ENCODE peak calls at places on chromosomes 3 and 15, in ten cellular contexts. W is stomach, K is SK-N-SH, P is sigmoid colon, Y is HepG2, J is spleen, F is endothelial cell of umbilical vein, G is K562, L is vagina, Z is breast epithelium. E is an unnamed sample.

GRCh38 chr15:94704421-94704820 is 473.1 kb downstream of the MCTP2 start:
- DNase-seq in W (peak), K (no peak), P (no peak), Y (no peak), J (no peak), F (peak), G (no peak), L (no peak), Z (no peak), E (no peak)

GRCh38 chr3:86869536-86869935 is 121.4 kb downstream of the VGLL3 start:
- DNase-seq in W (no peak), K (no peak), P (no peak), Y (no peak), J (no peak), F (no peak), G (no peak), L (no peak), Z (no peak), E (no peak)

GRCh38 chr3:125437631-125438435 is 62.7 kb upstream of the ZNF148 start:
- DNase-seq in W (peak), K (peak), P (peak), Y (peak), J (peak), F (peak), G (peak), L (no peak), Z (peak), E (no peak)

GRCh38 chr15:68652141-68652540 is 73.3 kb downstream of the CORO2B start:
- DNase-seq in W (no peak), K (peak), P (peak), Y (no peak), J (peak), F (no peak), G (no peak), L (no peak), Z (no peak), E (no peak)

GRCh38 chr3:107956991-107957467 is 133.8 kb downstream of the CD47 start:
- DNase-seq in W (peak), K (peak), P (peak), Y (no peak), J (no peak), F (peak), G (no peak), L (no peak), Z (peak), E (no peak)

GRCh38 chr3:20539666-20540460 is 353.9 kb upstream of the SGO1 start:
- DNase-seq in W (no peak), K (no peak), P (no peak), Y (no peak), J (no peak), F (no peak), G (no peak), L (no peak), Z (no peak), E (no peak)

GRCh38 chr15:67915374-67916050 is 75.7 kb upstream of the RNU6-1 start:
- DNase-seq in W (peak), K (no peak), P (peak), Y (peak), J (no peak), F (peak), G (no peak), L (no peak), Z (peak), E (no peak)

GRCh38 chr3:147359177-147360062 is 46.9 kb downstream of the ZIC4 start:
- DNase-seq in W (no peak), K (no peak), P (no peak), Y (no peak), J (no peak), F (no peak), G (no peak), L (no peak), Z (no peak), E (no peak)

GRCh38 chr3:37604336-37604833 is 257.3 kb upstream of the CTDSPL start:
- DNase-seq in W (no peak), K (no peak), P (no peak), Y (no peak), J (no peak), F (no peak), G (no peak), L (no peak), Z (no peak), E (no peak)

GRCh38 chr3:194640829-194641228 is 7.6 kb upstream of the TMEM44 start:
- DNase-seq in W (no peak), K (no peak), P (no peak), Y (peak), J (no peak), F (peak), G (peak), L (no peak), Z (no peak), E (no peak)

GRCh38 chr3:52028572-52028971 is 27.8 kb downstream of the DUSP7 start:
- DNase-seq in W (no peak), K (peak), P (no peak), Y (no peak), J (no peak), F (no peak), G (no peak), L (no peak), Z (no peak), E (no peak)

GRCh38 chr3:5891721-5892120 is 704.2 kb downstream of the EDEM1 start:
- DNase-seq in W (no peak), K (no peak), P (no peak), Y (no peak), J (no peak), F (no peak), G (no peak), L (no peak), Z (no peak), E (no peak)

GRCh38 chr15:87973456-87974215 is 282.9 kb downstream of the NTRK3 start:
- DNase-seq in W (no peak), K (no peak), P (no peak), Y (no peak), J (no peak), F (no peak), G (no peak), L (no peak), Z (peak), E (no peak)

GRCh38 chr15:70560617-70561328 is 202.6 kb downstream of the UACA start:
- DNase-seq in W (peak), K (no peak), P (peak), Y (no peak), J (no peak), F (no peak), G (no peak), L (peak), Z (no peak), E (no peak)

GRCh38 chr3:146256851-146257486 is 6.1 kb upstream of the PLSCR4 start:
- DNase-seq in W (no peak), K (no peak), P (no peak), Y (no peak), J (no peak), F (no peak), G (no peak), L (no peak), Z (no peak), E (no peak)

GRCh38 chr3:154779571-154779970 is 300.5 kb upstream of the MME start:
- DNase-seq in W (no peak), K (no peak), P (no peak), Y (no peak), J (no peak), F (no peak), G (no peak), L (no peak), Z (no peak), E (no peak)

GRCh38 chr15:34336947-34337556 is 529 bp downstream of the SLC12A6 start:
- DNase-seq in W (no peak), K (no peak), P (peak), Y (no peak), J (peak), F (no peak), G (no peak), L (no peak), Z (no peak), E (no peak)

GRCh38 chr3:18159681-18160080 is 265.5 kb downstream of the SATB1 start:
- DNase-seq in W (no peak), K (no peak), P (no peak), Y (no peak), J (no peak), F (no peak), G (no peak), L (no peak), Z (no peak), E (no peak)

GRCh38 chr3:3799173-3800075 is at the start of gene LRRN1:
- DNase-seq in W (peak), K (peak), P (peak), Y (no peak), J (peak), F (no peak), G (no peak), L (no peak), Z (peak), E (peak)

GRCh38 chr3:37787027-37787868 is 74.4 kb upstream of the CTDSPL start:
- DNase-seq in W (no peak), K (no peak), P (no peak), Y (no peak), J (no peak), F (no peak), G (no peak), L (no peak), Z (no peak), E (no peak)

GRCh38 chr15:69990566-69991391 is 106.9 kb downstream of the TLE3 start:
- DNase-seq in W (no peak), K (no peak), P (no peak), Y (no peak), J (no peak), F (no peak), G (no peak), L (no peak), Z (no peak), E (no peak)

GRCh38 chr3:180063783-180064182 is 27.0 kb upstream of the PEX5L start:
- DNase-seq in W (no peak), K (no peak), P (no peak), Y (no peak), J (no peak), F (no peak), G (no peak), L (no peak), Z (no peak), E (no peak)

GRCh38 chr3:23576379-23576959 is 229.3 kb upstream of the UBE2E1 start:
- DNase-seq in W (no peak), K (no peak), P (no peak), Y (no peak), J (no peak), F (no peak), G (no peak), L (no peak), Z (no peak), E (no peak)

GRCh38 chr3:179046497-179047353 is 24.9 kb downstream of the ZMAT3 start:
- DNase-seq in W (no peak), K (no peak), P (no peak), Y (no peak), J (no peak), F (no peak), G (no peak), L (no peak), Z (no peak), E (no peak)

DNA sequence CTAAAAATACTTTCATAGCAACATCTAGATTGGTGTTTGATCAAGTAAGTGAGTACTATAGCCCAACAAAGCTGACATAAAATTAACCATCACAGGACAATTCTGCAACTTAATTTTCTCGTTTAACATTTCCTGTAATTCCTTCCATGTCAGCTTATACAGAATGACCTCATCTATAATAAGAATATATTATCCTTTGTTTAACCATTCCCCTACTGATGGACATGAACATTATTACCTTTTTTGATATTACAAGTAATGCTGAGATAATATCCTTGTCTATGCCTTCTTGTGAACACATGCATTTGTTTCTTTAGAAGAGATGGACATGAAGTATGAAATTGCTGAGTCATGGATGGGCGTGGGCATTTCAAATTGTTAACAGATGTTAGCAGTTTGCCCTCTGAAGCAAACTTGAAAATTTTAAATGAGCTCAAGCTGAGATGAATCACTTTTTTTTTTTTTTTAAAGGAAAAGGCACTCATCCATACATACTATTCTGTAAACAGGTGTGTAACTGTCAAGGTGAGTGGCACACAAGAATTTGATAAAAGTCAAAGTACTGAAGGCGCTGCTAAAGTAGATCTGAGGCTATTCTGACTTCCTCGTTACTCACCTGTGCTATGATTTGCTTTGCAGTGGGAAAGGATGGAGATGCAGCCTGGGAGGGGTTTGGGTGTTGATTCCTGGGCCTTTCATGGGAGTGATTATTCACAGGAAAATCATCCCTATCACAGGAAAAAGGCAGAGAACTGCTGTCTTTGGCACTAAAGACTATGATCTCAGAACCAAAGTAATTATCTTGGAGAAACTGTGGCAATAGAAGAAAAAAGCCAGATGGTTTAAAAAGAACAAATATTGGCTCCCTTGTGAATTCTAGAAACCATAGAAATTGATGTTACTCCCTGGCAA is 85.3 kb downstream of the OXNAD1 start:
- DNase-seq in W (no peak), K (peak), P (no peak), Y (no peak), J (no peak), F (no peak), G (no peak), L (no peak), Z (no peak), E (no peak)
- TF ChIP-seq POLR2AphosphoS5 in W (no peak), K (no peak), P (no peak), Y (no peak), J (no peak), F (no peak), G (no peak), L (no peak), Z (no peak), E (no peak)

GRCh38 chr15:41989573-41990242 is 17.4 kb upstream of the EHD4 start:
- DNase-seq in W (peak), K (peak), P (peak), Y (peak), J (peak), F (peak), G (peak), L (no peak), Z (peak), E (peak)
- TF ChIP-seq POLR2AphosphoS5 in W (peak), K (no peak), P (no peak), Y (no peak), J (no peak), F (no peak), G (no peak), L (no peak), Z (no peak), E (no peak)

DNA sequence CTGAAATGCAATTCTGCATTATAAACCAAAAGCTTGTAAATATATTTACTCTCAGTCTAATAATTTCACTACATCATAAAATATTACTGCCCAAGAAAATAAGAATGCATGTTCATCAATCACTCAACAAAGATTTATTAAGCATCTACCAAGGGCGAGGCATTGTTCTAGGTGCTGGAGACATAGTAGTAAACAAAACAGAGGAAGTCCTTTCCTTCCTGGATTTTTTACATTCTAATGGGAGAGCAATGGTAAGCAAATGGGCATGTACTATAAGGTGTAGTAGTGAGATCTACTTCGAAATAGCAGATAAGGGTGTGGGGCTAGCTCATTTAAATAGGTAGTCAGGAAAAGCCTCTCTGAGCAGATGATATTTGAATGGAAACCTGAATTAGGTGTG is 10.8 kb upstream of the ZFYVE19 start:
- DNase-seq in W (no peak), K (no peak), P (no peak), Y (no peak), J (no peak), F (peak), G (no peak), L (no peak), Z (no peak), E (no peak)
- TF ChIP-seq POLR2AphosphoS5 in W (no peak), K (no peak), P (no peak), Y (no peak), J (no peak), F (no peak), G (no peak), L (no peak), Z (no peak), E (no peak)

GRCh38 chr3:34012102-34012461 is 213.7 kb downstream of the PDCD6IP start:
- DNase-seq in W (no peak), K (peak), P (no peak), Y (peak), J (no peak), F (peak), G (peak), L (no peak), Z (no peak), E (no peak)
- TF ChIP-seq POLR2AphosphoS5 in W (peak), K (peak), P (no peak), Y (peak), J (no peak), F (peak), G (no peak), L (no peak), Z (no peak), E (no peak)

GRCh38 chr3:50289130-50289529 is 3.1 kb downstream of the IFRD2 start:
- DNase-seq in W (no peak), K (no peak), P (peak), Y (no peak), J (peak), F (no peak), G (no peak), L (no peak), Z (no peak), E (no peak)

GRCh38 chr3:50287262-50287661 is 5.0 kb downstream of the IFRD2 start:
- DNase-seq in W (no peak), K (no peak), P (no peak), Y (no peak), J (no peak), F (no peak), G (no peak), L (no peak), Z (no peak), E (no peak)

GRCh38 chr3:50290116-50290745 is 2.0 kb downstream of the IFRD2 start:
- DNase-seq in W (peak), K (no peak), P (peak), Y (no peak), J (peak), F (no peak), G (no peak), L (no peak), Z (no peak), E (no peak)

GRCh38 chr3:50288387-50289007 is 3.7 kb downstream of the IFRD2 start:
- DNase-seq in W (no peak), K (no peak), P (no peak), Y (no peak), J (peak), F (no peak), G (no peak), L (no peak), Z (no peak), E (no peak)

DNA sequence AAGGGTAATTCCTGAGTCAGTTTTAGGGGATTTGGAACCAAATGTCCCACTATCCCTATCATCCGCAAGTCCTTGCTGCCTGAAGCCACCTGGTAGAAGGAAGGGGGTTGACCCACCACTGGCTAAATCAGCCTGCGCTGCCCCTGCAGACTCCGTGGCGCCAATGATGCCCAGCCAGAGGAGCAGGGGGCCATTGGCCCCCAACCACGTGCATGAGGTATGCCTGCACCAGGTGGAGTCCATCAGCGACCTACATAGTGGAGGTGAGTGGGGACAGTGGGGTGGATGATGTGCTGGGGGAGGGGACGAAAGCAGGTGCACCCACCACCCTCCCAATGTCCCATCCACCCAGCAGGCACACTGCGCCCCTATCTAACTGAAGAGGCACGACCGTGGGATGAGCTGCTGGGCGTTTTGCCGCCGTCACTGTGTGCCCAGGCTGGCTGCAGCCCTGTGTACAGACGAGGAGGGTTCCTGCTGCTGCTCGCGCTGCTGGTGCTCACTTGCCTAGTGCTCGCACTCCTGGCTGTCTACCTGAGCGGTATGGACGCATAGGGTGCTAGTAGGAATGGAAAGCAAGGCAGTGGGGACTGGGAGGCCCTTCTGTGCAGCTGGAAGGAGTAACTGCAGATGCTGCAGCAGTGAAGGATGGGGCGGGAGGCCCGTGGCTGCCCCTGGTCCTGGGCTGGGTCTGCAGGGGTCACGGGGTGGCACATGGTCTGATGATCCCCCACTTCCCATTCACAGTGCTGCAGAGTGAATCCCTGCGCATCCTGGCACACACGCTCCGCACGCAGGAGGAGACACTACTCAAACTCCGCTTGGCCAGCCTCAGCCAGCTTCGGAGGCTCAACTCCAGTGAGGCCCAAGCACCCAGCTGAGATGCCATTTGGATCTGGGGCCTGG is 5.7 kb downstream of the IFRD2 start:
- DNase-seq in W (no peak), K (no peak), P (no peak), Y (no peak), J (peak), F (no peak), G (no peak), L (no peak), Z (no peak), E (no peak)
- TF ChIP-seq POLR2AphosphoS5 in W (no peak), K (no peak), P (no peak), Y (no peak), J (no peak), F (no peak), G (no peak), L (no peak), Z (no peak), E (peak)

DNA sequence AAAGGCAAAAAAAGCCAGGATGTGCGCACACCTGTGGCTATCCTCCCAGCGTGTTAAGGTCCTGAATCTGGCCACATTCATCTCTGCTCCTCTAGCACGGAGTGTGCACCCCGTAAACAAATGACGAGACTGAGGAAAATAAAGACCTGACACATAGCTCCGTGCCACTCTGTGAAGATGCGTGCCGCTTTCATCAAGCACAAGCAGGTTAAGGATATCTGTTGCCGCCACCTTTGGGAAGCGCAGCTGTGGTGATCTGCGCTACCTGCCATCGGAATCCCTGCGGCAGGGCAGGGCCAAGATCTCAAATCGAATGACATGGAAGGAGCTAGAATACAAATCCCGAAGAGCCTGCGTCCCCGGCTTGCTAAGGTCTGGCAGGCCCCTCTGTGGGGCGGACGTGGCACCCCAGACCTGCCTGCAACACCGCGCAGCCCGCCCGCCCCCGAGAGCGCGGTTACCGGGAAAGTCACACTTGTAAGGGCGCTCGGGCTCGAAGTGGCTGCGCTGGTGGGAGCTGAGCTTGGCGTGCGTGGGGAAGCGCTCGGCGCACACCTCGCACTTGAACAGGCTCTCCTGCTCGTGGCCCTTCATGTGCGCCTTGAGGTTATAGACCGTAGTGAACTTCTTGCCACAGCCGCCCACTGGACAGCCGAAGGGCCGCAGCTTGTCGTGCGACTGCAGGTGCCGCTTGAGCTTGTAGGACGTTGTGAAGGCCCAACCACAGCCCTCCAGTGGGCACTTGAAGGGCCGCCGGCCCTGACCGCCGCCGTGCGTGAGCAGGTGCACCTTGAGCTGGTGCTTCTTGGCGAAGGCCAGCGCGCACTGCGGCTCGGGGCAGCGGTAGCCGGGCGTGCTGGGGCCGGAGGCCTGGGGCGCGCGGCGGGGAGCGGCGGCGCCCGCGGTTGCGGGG is 937 bp downstream of the ZXDC start:
- DNase-seq in W (peak), K (peak), P (peak), Y (no peak), J (peak), F (peak), G (no peak), L (no peak), Z (peak), E (peak)
- TF ChIP-seq POLR2AphosphoS5 in W (no peak), K (no peak), P (peak), Y (no peak), J (no peak), F (no peak), G (no peak), L (no peak), Z (no peak), E (no peak)